ENCODE peak calls at places on chromosomes 7 and 10, in six cellular contexts. O is A549, S is stomach, W is K562, T is suprapubic skin, F is transverse colon. D is an unnamed sample.

GRCh38 chr7:20269726-20270125 is 52.5 kb upstream of the MACC1 start:
- DNase-seq in O (no peak), S (no peak), W (no peak), T (no peak), F (no peak), D (no peak)

GRCh38 chr10:32373496-32373895 is 26.5 kb upstream of the EPC1 start:
- DNase-seq in O (no peak), S (no peak), W (no peak), T (no peak), F (no peak), D (no peak)

GRCh38 chr7:15131661-15132060 is 229.1 kb upstream of the DGKB start:
- DNase-seq in O (no peak), S (no peak), W (no peak), T (no peak), F (no peak), D (no peak)

GRCh38 chr10:102311025-102311420 is 65.7 kb downstream of the GBF1 start:
- DNase-seq in O (no peak), S (no peak), W (no peak), T (no peak), F (no peak), D (no peak)

GRCh38 chr10:102191956-102192355 is 34.1 kb upstream of the ELOVL3 start:
- DNase-seq in O (no peak), S (no peak), W (no peak), T (no peak), F (no peak), D (no peak)

GRCh38 chr10:6382081-6382480 is 179.3 kb downstream of the PFKFB3 start:
- DNase-seq in O (no peak), S (no peak), W (no peak), T (no peak), F (peak), D (peak)

GRCh38 chr7:155738652-155739537 is 73.4 kb downstream of the SHH start:
- DNase-seq in O (peak), S (peak), W (no peak), T (no peak), F (peak), D (no peak)

GRCh38 chr10:14648042-14648765 is 126.5 kb downstream of the FAM107B start:
- DNase-seq in O (no peak), S (peak), W (no peak), T (no peak), F (peak), D (no peak)

GRCh38 chr10:126476256-126476655 is 88.0 kb upstream of the ADAM12 start:
- DNase-seq in O (no peak), S (no peak), W (no peak), T (no peak), F (no peak), D (peak)

GRCh38 chr7:79268730-79269129 is 184.7 kb downstream of the MAGI2 start:
- DNase-seq in O (no peak), S (no peak), W (no peak), T (no peak), F (no peak), D (no peak)

GRCh38 chr10:98778277-98778759 is 331.6 kb upstream of the HPS1 start:
- DNase-seq in O (no peak), S (no peak), W (peak), T (no peak), F (no peak), D (no peak)

GRCh38 chr7:47458057-47458456 is 123.9 kb downstream of the TNS3 start:
- DNase-seq in O (no peak), S (peak), W (no peak), T (peak), F (peak), D (no peak)

GRCh38 chr10:78277734-78278404 is 244.2 kb downstream of the RPS24 start:
- DNase-seq in O (no peak), S (no peak), W (no peak), T (peak), F (no peak), D (no peak)

GRCh38 chr10:122853665-122854313 is 8.1 kb upstream of the CUZD1 start:
- DNase-seq in O (no peak), S (no peak), W (no peak), T (no peak), F (no peak), D (no peak)

GRCh38 chr7:24732646-24733413 is 24.4 kb downstream of the GSDME start:
- DNase-seq in O (no peak), S (no peak), W (no peak), T (no peak), F (no peak), D (peak)

GRCh38 chr7:69439040-69439439 is 159.2 kb upstream of the AUTS2 start:
- DNase-seq in O (no peak), S (no peak), W (no peak), T (no peak), F (no peak), D (no peak)

GRCh38 chr7:69438584-69438983 is 159.7 kb upstream of the AUTS2 start:
- DNase-seq in O (no peak), S (no peak), W (no peak), T (no peak), F (no peak), D (no peak)

GRCh38 chr7:69434350-69434749 is 163.9 kb upstream of the AUTS2 start:
- DNase-seq in O (no peak), S (no peak), W (no peak), T (no peak), F (no peak), D (no peak)

GRCh38 chr7:69439636-69440325 is 158.5 kb upstream of the AUTS2 start:
- DNase-seq in O (no peak), S (no peak), W (no peak), T (no peak), F (no peak), D (no peak)

DNA sequence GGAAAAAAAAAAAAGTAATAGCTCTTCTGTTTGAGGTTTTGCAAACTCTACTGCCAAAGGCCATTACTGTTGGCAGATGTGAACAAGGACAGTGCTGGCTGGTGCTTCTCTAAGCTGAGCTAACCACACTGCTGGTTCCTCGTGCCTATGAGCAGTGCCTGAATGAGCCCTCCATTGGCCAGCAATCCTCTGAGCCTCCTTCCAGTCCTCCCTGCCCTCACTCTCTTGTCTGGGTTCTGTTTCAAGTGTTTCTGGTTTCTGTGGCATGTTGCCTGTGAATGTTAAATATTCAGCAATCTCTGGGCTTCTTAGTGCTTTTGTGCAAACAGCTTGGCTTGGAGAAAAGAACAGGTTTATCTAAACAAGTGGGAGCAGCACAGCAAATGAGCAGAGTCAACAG is 161.3 kb upstream of the AUTS2 start:
- DNase-seq in O (no peak), S (no peak), W (no peak), T (no peak), F (no peak), D (no peak)
- TF ChIP-seq EP300 in O (no peak), S (no peak), W (no peak), T (no peak), F (no peak), D (no peak)

DNA sequence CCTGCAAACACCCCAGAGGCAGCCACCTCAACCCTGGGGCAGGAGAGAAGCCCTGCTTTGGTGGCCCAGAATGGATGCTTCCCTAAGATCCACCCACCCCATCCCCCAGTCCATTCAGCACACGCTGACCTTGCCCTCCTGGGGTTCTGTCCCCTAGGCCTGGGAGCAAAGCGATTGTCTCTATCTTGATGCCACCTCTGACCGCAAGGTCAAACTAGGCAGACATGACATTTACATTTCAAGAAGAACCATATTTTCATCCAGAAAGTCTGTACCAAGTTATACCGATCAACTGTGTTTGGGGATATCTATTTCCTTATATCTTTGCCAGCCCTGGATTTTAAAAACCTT is 23.0 kb downstream of the MAT1A start:
- DNase-seq in O (no peak), S (no peak), W (peak), T (no peak), F (no peak), D (no peak)
- H3K27ac ChIP-seq in O (no peak), S (no peak), W (no peak), T (no peak), F (no peak), D (no peak)

GRCh38 chr10:48307584-48307983 is 1.1 kb downstream of the MAPK8 start:
- DNase-seq in O (no peak), S (no peak), W (no peak), T (no peak), F (no peak), D (no peak)

GRCh38 chr10:48305905-48306264 is 592 bp upstream of the MAPK8 start:
- DNase-seq in O (no peak), S (no peak), W (no peak), T (no peak), F (no peak), D (no peak)

GRCh38 chr10:48309711-48310226 is 3.3 kb downstream of the MAPK8 start:
- DNase-seq in O (peak), S (no peak), W (no peak), T (no peak), F (no peak), D (no peak)

GRCh38 chr10:48306870-48307531 is 524 bp downstream of the MAPK8 start:
- DNase-seq in O (peak), S (peak), W (peak), T (no peak), F (peak), D (no peak)

GRCh38 chr10:48306265-48306869 is at the start of gene MAPK8:
- DNase-seq in O (peak), S (peak), W (peak), T (peak), F (peak), D (no peak)
- TF ChIP-seq EP300 in O (no peak), S (no peak), W (peak), T (no peak), F (no peak), D (no peak)

GRCh38 chr7:144404911-144405310 is 1.4 kb upstream of the NOBOX start:
- DNase-seq in O (no peak), S (no peak), W (no peak), T (no peak), F (no peak), D (no peak)
- H3K27ac ChIP-seq in O (no peak), S (no peak), W (no peak), T (no peak), F (no peak), D (no peak)

DNA sequence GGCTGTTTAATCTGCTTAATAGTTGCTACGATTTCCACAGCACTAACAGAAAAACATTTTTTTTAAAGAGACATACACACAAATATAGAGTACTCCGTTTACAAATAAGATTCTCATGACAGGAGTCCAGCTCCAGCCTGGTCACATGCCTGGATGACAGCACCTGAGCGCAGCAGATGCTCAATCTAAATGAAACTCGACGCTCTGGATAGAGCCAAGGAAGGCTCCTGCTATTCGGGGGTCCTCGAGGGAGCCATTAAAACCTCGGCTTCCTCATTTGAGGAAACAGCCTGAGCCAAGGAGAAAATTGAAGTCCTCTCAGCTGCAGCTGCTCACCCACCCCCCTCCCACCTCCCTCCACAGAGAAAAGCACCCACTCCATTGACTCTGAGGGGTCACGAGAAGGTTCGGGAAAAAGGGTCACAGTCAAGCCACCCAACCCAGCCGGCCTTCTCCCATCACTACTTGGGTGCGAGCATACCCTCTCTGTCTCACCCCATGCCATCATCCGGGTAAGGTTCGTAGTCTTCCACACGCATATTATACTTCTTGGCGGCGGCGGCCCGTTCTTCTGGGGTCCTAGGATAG is 692 bp downstream of the NDUFB8 start:
- DNase-seq in O (peak), S (no peak), W (peak), T (no peak), F (no peak), D (no peak)
- TF ChIP-seq EP300 in O (no peak), S (no peak), W (no peak), T (no peak), F (no peak), D (no peak)

D was measured in esophagus muscularis mucosa.